ENCODE peak calls at places on chromosomes 5 and 9, in four cellular contexts. One of them, this sample, is unnamed.
A peak's percentile ranks its signal among the peaks of the same experiment; 100 is the strongest.

GRCh38 chr9:93116049-93116961 is 17.7 kb downstream of the NINJ1 start:
- DNase-seq in mucosa of descending colon: peak; percentile 57
- DNase-seq in upper lobe of right lung: peak; percentile 88
- DNase-seq in right cardiac atrium: peak; percentile 73
- DNase-seq in this sample: peak; percentile 96

GRCh38 chr9:33264473-33265177 is at the start of the genes BAG1 and CHMP5:
- DNase-seq in mucosa of descending colon: peak; percentile 100
- DNase-seq in upper lobe of right lung: peak; percentile 100
- DNase-seq in right cardiac atrium: peak; percentile 100
- DNase-seq in this sample: peak; percentile 100

GRCh38 chr5:83718936-83719495 is 1.6 kb downstream of the HAPLN1 start:
- DNase-seq in mucosa of descending colon: no peak
- DNase-seq in upper lobe of right lung: no peak
- DNase-seq in right cardiac atrium: no peak
- DNase-seq in this sample: no peak

GRCh38 chr9:106860731-106861584 is 2.0 kb upstream of the ZNF462 start:
- DNase-seq in mucosa of descending colon: peak; percentile 69
- DNase-seq in upper lobe of right lung: peak; percentile 75
- DNase-seq in right cardiac atrium: peak; percentile 47
- DNase-seq in this sample: peak; percentile 52

GRCh38 chr9:88737876-88738275 is 202.9 kb downstream of the NXNL2 start:
- DNase-seq in mucosa of descending colon: no peak
- DNase-seq in upper lobe of right lung: no peak
- DNase-seq in right cardiac atrium: no peak
- DNase-seq in this sample: peak; percentile 78

GRCh38 chr5:111461261-111461671 is 51.1 kb downstream of the STARD4 start:
- DNase-seq in mucosa of descending colon: no peak
- DNase-seq in upper lobe of right lung: no peak
- DNase-seq in right cardiac atrium: no peak
- DNase-seq in this sample: peak; percentile 12

GRCh38 chr9:115593587-115594091 is 475.7 kb upstream of the TNC start:
- DNase-seq in mucosa of descending colon: no peak
- DNase-seq in upper lobe of right lung: no peak
- DNase-seq in right cardiac atrium: no peak
- DNase-seq in this sample: peak; percentile 78

GRCh38 chr5:10874561-10874960 is 113.5 kb upstream of the DAP start:
- DNase-seq in mucosa of descending colon: no peak
- DNase-seq in upper lobe of right lung: no peak
- DNase-seq in right cardiac atrium: no peak
- DNase-seq in this sample: no peak

GRCh38 chr9:127980706-127981558 is at the start of gene EEIG1:
- DNase-seq in mucosa of descending colon: peak; percentile 99
- DNase-seq in upper lobe of right lung: peak; percentile 99
- DNase-seq in right cardiac atrium: peak; percentile 96
- DNase-seq in this sample: peak; percentile 89

GRCh38 chr5:53167836-53168235 is 58.3 kb upstream of the MOCS2 start:
- DNase-seq in mucosa of descending colon: no peak
- DNase-seq in upper lobe of right lung: no peak
- DNase-seq in right cardiac atrium: peak; percentile 46
- DNase-seq in this sample: peak; percentile 88

GRCh38 chr5:181215997-181216982 is 6.8 kb upstream of the TRIM41 start:
- DNase-seq in mucosa of descending colon: no peak
- DNase-seq in upper lobe of right lung: no peak
- DNase-seq in right cardiac atrium: no peak
- DNase-seq in this sample: peak; percentile 61

GRCh38 chr5:137381546-137381945 is 117.6 kb downstream of the SPOCK1 start:
- DNase-seq in mucosa of descending colon: no peak
- DNase-seq in upper lobe of right lung: no peak
- DNase-seq in right cardiac atrium: no peak
- DNase-seq in this sample: no peak

GRCh38 chr5:135040331-135041144 is 6.5 kb upstream of the PITX1 start:
- DNase-seq in mucosa of descending colon: peak; percentile 27
- DNase-seq in upper lobe of right lung: no peak
- DNase-seq in right cardiac atrium: no peak
- DNase-seq in this sample: no peak
- H3K4me3 ChIP-seq in mucosa of descending colon: no peak overlapping the region
- H3K4me3 ChIP-seq in upper lobe of right lung: no peak overlapping the region
- H3K4me3 ChIP-seq in right cardiac atrium: no peak overlapping the region
- H3K4me3 ChIP-seq in this sample: no peak overlapping the region

GRCh38 chr5:71703941-71704340 is 15.1 kb upstream of the CARTPT start:
- DNase-seq in mucosa of descending colon: no peak
- DNase-seq in upper lobe of right lung: no peak
- DNase-seq in right cardiac atrium: no peak
- DNase-seq in this sample: no peak
- H3K4me3 ChIP-seq in mucosa of descending colon: no peak overlapping the region
- H3K4me3 ChIP-seq in upper lobe of right lung: no peak overlapping the region
- H3K4me3 ChIP-seq in right cardiac atrium: no peak overlapping the region
- H3K4me3 ChIP-seq in this sample: no peak overlapping the region

GRCh38 chr5:59584858-59585846 is 308.4 kb downstream of the PDE4D start:
- DNase-seq in mucosa of descending colon: peak; percentile 46
- DNase-seq in upper lobe of right lung: no peak
- DNase-seq in right cardiac atrium: no peak
- DNase-seq in this sample: no peak

GRCh38 chr5:59591162-59591561 is 302.4 kb downstream of the PDE4D start:
- DNase-seq in mucosa of descending colon: no peak
- DNase-seq in upper lobe of right lung: no peak
- DNase-seq in right cardiac atrium: no peak
- DNase-seq in this sample: no peak

GRCh38 chr5:59586811-59587340 is 306.6 kb downstream of the PDE4D start:
- DNase-seq in mucosa of descending colon: no peak
- DNase-seq in upper lobe of right lung: no peak
- DNase-seq in right cardiac atrium: no peak
- DNase-seq in this sample: no peak

GRCh38 chr5:59588922-59589321 is 304.6 kb downstream of the PDE4D start:
- DNase-seq in mucosa of descending colon: no peak
- DNase-seq in upper lobe of right lung: no peak
- DNase-seq in right cardiac atrium: no peak
- DNase-seq in this sample: peak; percentile 22

DNA sequence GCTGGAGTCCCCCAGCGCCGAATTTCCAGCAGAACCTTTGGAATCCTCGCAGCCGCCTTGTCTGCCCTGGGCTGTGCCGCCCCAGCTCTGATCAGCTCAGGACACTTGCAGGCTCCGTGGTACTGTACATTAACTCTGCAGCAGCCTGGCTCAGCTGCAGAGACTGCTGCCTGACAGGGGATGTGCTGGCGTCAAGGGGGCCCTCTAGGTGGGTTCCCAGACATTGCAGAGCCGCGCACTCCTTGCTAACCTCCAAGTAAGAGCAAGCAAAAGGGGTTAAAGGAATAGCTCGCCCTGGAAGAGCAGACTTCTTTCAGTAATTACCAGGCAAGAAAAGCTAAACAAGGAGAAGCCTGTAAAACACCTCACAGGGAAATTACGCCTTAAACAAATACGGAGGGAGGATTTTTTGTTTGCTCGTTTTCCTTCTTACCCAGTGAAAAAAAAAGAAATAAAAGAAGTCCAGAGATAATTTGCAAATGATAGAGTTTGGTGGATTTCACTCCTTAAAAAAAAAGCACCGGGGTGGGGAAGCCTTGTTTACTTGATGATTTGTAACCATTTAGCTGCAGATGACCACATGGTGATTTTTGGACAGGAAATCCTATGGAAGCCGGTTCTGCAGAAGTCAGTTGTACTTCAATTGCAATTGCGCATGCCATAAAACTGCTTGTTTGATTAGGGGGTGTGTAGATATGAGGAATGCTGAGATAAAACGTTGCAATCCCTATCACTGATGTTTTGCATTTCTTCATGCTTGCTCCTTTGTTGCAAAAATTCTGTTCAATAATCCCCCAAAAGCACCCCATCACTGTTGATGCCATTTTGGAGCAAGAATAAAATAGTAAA is 305.8 kb downstream of the PDE4D start:
- DNase-seq in mucosa of descending colon: peak; percentile 85
- DNase-seq in upper lobe of right lung: peak; percentile 68
- DNase-seq in right cardiac atrium: peak; percentile 51
- DNase-seq in this sample: peak; percentile 60
- H3K4me3 ChIP-seq in mucosa of descending colon: no peak overlapping the region
- H3K4me3 ChIP-seq in upper lobe of right lung: peak overlapping the region; percentile 28
- H3K4me3 ChIP-seq in right cardiac atrium: peak overlapping the region; percentile 46
- H3K4me3 ChIP-seq in this sample: peak overlapping the region; percentile 10

DNA sequence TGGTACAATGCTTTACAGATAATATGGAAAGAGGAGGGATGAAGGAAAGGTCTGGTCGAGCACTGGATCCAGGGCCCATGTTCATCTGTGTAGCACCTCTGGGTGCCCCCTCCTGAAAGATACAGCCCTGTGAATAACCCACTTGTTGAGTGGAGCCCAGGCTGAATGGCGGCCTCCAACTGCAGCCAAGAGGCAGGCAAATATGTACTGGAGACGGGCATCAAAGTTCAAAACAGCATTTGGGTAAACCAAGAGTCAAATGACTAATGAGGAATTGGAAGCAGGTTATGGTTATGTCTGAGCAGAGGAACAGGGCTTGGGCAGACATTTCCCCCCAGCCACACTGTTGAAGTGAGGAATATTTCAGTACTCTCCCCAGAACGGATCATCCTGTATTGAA is 1.1 kb downstream of the C9 start:
- DNase-seq in mucosa of descending colon: no peak
- DNase-seq in upper lobe of right lung: no peak
- DNase-seq in right cardiac atrium: no peak
- DNase-seq in this sample: no peak
- H3K4me3 ChIP-seq in mucosa of descending colon: no peak overlapping the region
- H3K4me3 ChIP-seq in upper lobe of right lung: no peak overlapping the region
- H3K4me3 ChIP-seq in right cardiac atrium: no peak overlapping the region
- H3K4me3 ChIP-seq in this sample: no peak overlapping the region

GRCh38 chr5:43891112-43891511 is 288.1 kb downstream of the NNT start:
- DNase-seq in mucosa of descending colon: no peak
- DNase-seq in upper lobe of right lung: no peak
- DNase-seq in right cardiac atrium: no peak
- DNase-seq in this sample: no peak
- H3K4me3 ChIP-seq in mucosa of descending colon: no peak overlapping the region
- H3K4me3 ChIP-seq in upper lobe of right lung: no peak overlapping the region
- H3K4me3 ChIP-seq in right cardiac atrium: no peak overlapping the region
- H3K4me3 ChIP-seq in this sample: no peak overlapping the region

GRCh38 chr5:69374911-69375446 is 5.4 kb downstream of the RAD17 start:
- DNase-seq in mucosa of descending colon: no peak
- DNase-seq in upper lobe of right lung: no peak
- DNase-seq in right cardiac atrium: no peak
- DNase-seq in this sample: no peak
- H3K4me3 ChIP-seq in mucosa of descending colon: no peak overlapping the region
- H3K4me3 ChIP-seq in upper lobe of right lung: no peak overlapping the region
- H3K4me3 ChIP-seq in right cardiac atrium: no peak overlapping the region
- H3K4me3 ChIP-seq in this sample: no peak overlapping the region

GRCh38 chr5:87109749-87110148 is 157.9 kb upstream of the RASA1 start:
- DNase-seq in mucosa of descending colon: no peak
- DNase-seq in upper lobe of right lung: no peak
- DNase-seq in right cardiac atrium: no peak
- DNase-seq in this sample: no peak

GRCh38 chr5:87113848-87114247 is 153.8 kb upstream of the RASA1 start:
- DNase-seq in mucosa of descending colon: no peak
- DNase-seq in upper lobe of right lung: no peak
- DNase-seq in right cardiac atrium: no peak
- DNase-seq in this sample: peak; percentile 48

GRCh38 chr5:87105577-87105976 is 162.1 kb upstream of the RASA1 start:
- DNase-seq in mucosa of descending colon: no peak
- DNase-seq in upper lobe of right lung: no peak
- DNase-seq in right cardiac atrium: no peak
- DNase-seq in this sample: no peak

GRCh38 chr5:87114631-87115030 is 153.1 kb upstream of the RASA1 start:
- DNase-seq in mucosa of descending colon: no peak
- DNase-seq in upper lobe of right lung: no peak
- DNase-seq in right cardiac atrium: no peak
- DNase-seq in this sample: no peak

GRCh38 chr5:87110721-87111120 is 157.0 kb upstream of the RASA1 start:
- DNase-seq in mucosa of descending colon: no peak
- DNase-seq in upper lobe of right lung: no peak
- DNase-seq in right cardiac atrium: no peak
- DNase-seq in this sample: no peak
- H3K4me3 ChIP-seq in mucosa of descending colon: no peak overlapping the region
- H3K4me3 ChIP-seq in upper lobe of right lung: no peak overlapping the region
- H3K4me3 ChIP-seq in right cardiac atrium: no peak overlapping the region
- H3K4me3 ChIP-seq in this sample: no peak overlapping the region